ENCODE peak calls at places on chromosomes 3 and 15, in eight cellular contexts. One of them, this sample, is unnamed.

GRCh38 chr15:39575180-39575579 is 5.7 kb upstream of the THBS1 start:
- DNase-seq in astrocyte of the hippocampus: no peak
- DNase-seq in effector memory CD8-positive, alpha-beta T cell: no peak
- DNase-seq in NCI-H2171: no peak
- DNase-seq in NCI-H1436: no peak
- DNase-seq in heart left ventricle: no peak
- DNase-seq in HS-27A: no peak
- DNase-seq in activated T-helper 1 cell treated with Interleukin-2 at 50 U/mL for 16 hours: no peak
- DNase-seq in this sample: no peak

GRCh38 chr3:172939651-172940293 is 189.2 kb downstream of the ECT2 start:
- DNase-seq in astrocyte of the hippocampus: peak
- DNase-seq in effector memory CD8-positive, alpha-beta T cell: no peak
- DNase-seq in NCI-H2171: no peak
- DNase-seq in NCI-H1436: no peak
- DNase-seq in heart left ventricle: no peak
- DNase-seq in HS-27A: peak
- DNase-seq in activated T-helper 1 cell treated with Interleukin-2 at 50 U/mL for 16 hours: no peak
- DNase-seq in this sample: no peak

GRCh38 chr3:151228291-151229125 is 25.5 kb upstream of the GPR171 start:
- DNase-seq in astrocyte of the hippocampus: peak
- DNase-seq in effector memory CD8-positive, alpha-beta T cell: no peak
- DNase-seq in NCI-H2171: no peak
- DNase-seq in NCI-H1436: no peak
- DNase-seq in heart left ventricle: peak
- DNase-seq in HS-27A: peak
- DNase-seq in activated T-helper 1 cell treated with Interleukin-2 at 50 U/mL for 16 hours: no peak
- DNase-seq in this sample: no peak

GRCh38 chr3:17798000-17798399 is 55.6 kb upstream of the TBC1D5 start:
- DNase-seq in astrocyte of the hippocampus: no peak
- DNase-seq in effector memory CD8-positive, alpha-beta T cell: no peak
- DNase-seq in NCI-H2171: no peak
- DNase-seq in NCI-H1436: no peak
- DNase-seq in heart left ventricle: no peak
- DNase-seq in HS-27A: no peak
- DNase-seq in activated T-helper 1 cell treated with Interleukin-2 at 50 U/mL for 16 hours: no peak
- DNase-seq in this sample: no peak

GRCh38 chr3:131596884-131597283 is 94.1 kb upstream of the MRPL3 start:
- DNase-seq in astrocyte of the hippocampus: no peak
- DNase-seq in effector memory CD8-positive, alpha-beta T cell: no peak
- DNase-seq in NCI-H2171: no peak
- DNase-seq in NCI-H1436: no peak
- DNase-seq in heart left ventricle: no peak
- DNase-seq in HS-27A: no peak
- DNase-seq in activated T-helper 1 cell treated with Interleukin-2 at 50 U/mL for 16 hours: no peak
- DNase-seq in this sample: no peak

GRCh38 chr3:155548194-155548593 is 196.7 kb downstream of the PLCH1 start:
- DNase-seq in astrocyte of the hippocampus: peak
- DNase-seq in effector memory CD8-positive, alpha-beta T cell: no peak
- DNase-seq in NCI-H2171: no peak
- DNase-seq in NCI-H1436: no peak
- DNase-seq in heart left ventricle: no peak
- DNase-seq in HS-27A: no peak
- DNase-seq in activated T-helper 1 cell treated with Interleukin-2 at 50 U/mL for 16 hours: no peak
- DNase-seq in this sample: no peak

GRCh38 chr3:152405915-152406802 is 137.4 kb downstream of the MBNL1 start:
- DNase-seq in astrocyte of the hippocampus: peak
- DNase-seq in effector memory CD8-positive, alpha-beta T cell: no peak
- DNase-seq in NCI-H2171: peak
- DNase-seq in NCI-H1436: peak
- DNase-seq in heart left ventricle: no peak
- DNase-seq in HS-27A: no peak
- DNase-seq in activated T-helper 1 cell treated with Interleukin-2 at 50 U/mL for 16 hours: no peak
- DNase-seq in this sample: no peak

GRCh38 chr15:62740141-62741004 is 302.2 kb upstream of the TPM1 start:
- DNase-seq in astrocyte of the hippocampus: no peak
- DNase-seq in effector memory CD8-positive, alpha-beta T cell: no peak
- DNase-seq in NCI-H2171: no peak
- DNase-seq in NCI-H1436: no peak
- DNase-seq in heart left ventricle: no peak
- DNase-seq in HS-27A: no peak
- DNase-seq in activated T-helper 1 cell treated with Interleukin-2 at 50 U/mL for 16 hours: no peak
- DNase-seq in this sample: no peak

GRCh38 chr3:125498630-125499029 is 21.4 kb downstream of the SNX4 start:
- DNase-seq in astrocyte of the hippocampus: no peak
- DNase-seq in effector memory CD8-positive, alpha-beta T cell: no peak
- DNase-seq in NCI-H2171: no peak
- DNase-seq in NCI-H1436: no peak
- DNase-seq in heart left ventricle: no peak
- DNase-seq in HS-27A: no peak
- DNase-seq in activated T-helper 1 cell treated with Interleukin-2 at 50 U/mL for 16 hours: no peak
- DNase-seq in this sample: no peak